ENCODE peak calls at places on chromosomes 16 and 17, in eight cellular contexts. V, G, O, K, C, N, D and W are unnamed samples.

GRCh38 chr16:22624759-22625533 is 114.3 kb downstream of the NPIPB5 start:
- DNase-seq in G (no peak), C (no peak), O (no peak), D (peak; percentile 6), N (no peak), K (no peak), V (no peak), W (no peak)

GRCh38 chr16:68041783-68042182 is 18.7 kb downstream of the DUS2 start:
- DNase-seq in V (no peak), K (no peak), O (no peak), G (no peak), D (no peak), N (no peak), C (no peak), W (no peak)

GRCh38 chr17:80029235-80029974 is 6.3 kb downstream of the TBC1D16 start:
- DNase-seq in O (peak; percentile 77), G (no peak), N (peak; percentile 74), V (peak; percentile 90), C (peak; percentile 95), D (peak; percentile 86), K (no peak), W (peak; percentile 95)

GRCh38 chr17:48997827-48998556 is 807 bp downstream of the IGF2BP1 start:
- DNase-seq in C (no peak), O (no peak), N (no peak), D (no peak), K (no peak), V (no peak), G (no peak), W (peak; percentile 48)

GRCh38 chr17:61411114-61411943 is 11.7 kb downstream of the TBX2 start:
- DNase-seq in N (peak; percentile 74), C (peak; percentile 54), V (peak; percentile 86), D (peak; percentile 76), G (no peak), K (no peak), O (peak; percentile 51), W (peak; percentile 60)

GRCh38 chr16:47477680-47478079 is 16.5 kb downstream of the PHKB start:
- DNase-seq in C (no peak), K (no peak), G (no peak), V (no peak), D (peak; percentile 71), N (peak; percentile 74), O (no peak), W (no peak)

GRCh38 chr17:80892900-80893603 is 98.6 kb upstream of the CHMP6 start:
- DNase-seq in N (peak; percentile 79), D (peak; percentile 75), C (no peak), K (no peak), O (no peak), V (no peak), G (no peak), W (no peak)

GRCh38 chr17:63078707-63079106 is 112.7 kb downstream of the TANC2 start:
- DNase-seq in O (no peak), N (no peak), D (no peak), C (no peak), V (no peak), K (no peak), G (no peak), W (no peak)

GRCh38 chr17:68892193-68892592 is 63.0 kb downstream of the ABCA8 start:
- DNase-seq in D (no peak), K (no peak), N (no peak), G (no peak), C (no peak), V (no peak), O (no peak), W (no peak)

GRCh38 chr17:14737984-14738651 is 437.2 kb downstream of the HS3ST3B1 start:
- DNase-seq in O (peak; percentile 36), N (peak; percentile 99), D (peak; percentile 98), C (peak; percentile 65), G (peak; percentile 13), K (no peak), V (peak; percentile 82), W (peak; percentile 84)

GRCh38 chr16:54286067-54286329 is 589 bp downstream of the IRX3 start:
- DNase-seq in D (no peak), C (no peak), V (no peak), N (no peak), O (no peak), K (no peak), G (no peak), W (no peak)

GRCh38 chr16:54285414-54286066 is 1.0 kb downstream of the IRX3 start:
- DNase-seq in K (no peak), V (no peak), O (peak; percentile 56), C (no peak), G (no peak), D (peak; percentile 75), N (no peak), W (no peak)

GRCh38 chr16:54287018-54287757 is 601 bp upstream of the IRX3 start:
- DNase-seq in V (no peak), N (no peak), O (no peak), K (no peak), G (no peak), D (no peak), C (no peak), W (no peak)

GRCh38 chr16:54287758-54288591 is 1.4 kb upstream of the IRX3 start:
- DNase-seq in K (no peak), V (no peak), D (peak; percentile 24), O (no peak), G (no peak), N (no peak), C (no peak), W (no peak)

DNA sequence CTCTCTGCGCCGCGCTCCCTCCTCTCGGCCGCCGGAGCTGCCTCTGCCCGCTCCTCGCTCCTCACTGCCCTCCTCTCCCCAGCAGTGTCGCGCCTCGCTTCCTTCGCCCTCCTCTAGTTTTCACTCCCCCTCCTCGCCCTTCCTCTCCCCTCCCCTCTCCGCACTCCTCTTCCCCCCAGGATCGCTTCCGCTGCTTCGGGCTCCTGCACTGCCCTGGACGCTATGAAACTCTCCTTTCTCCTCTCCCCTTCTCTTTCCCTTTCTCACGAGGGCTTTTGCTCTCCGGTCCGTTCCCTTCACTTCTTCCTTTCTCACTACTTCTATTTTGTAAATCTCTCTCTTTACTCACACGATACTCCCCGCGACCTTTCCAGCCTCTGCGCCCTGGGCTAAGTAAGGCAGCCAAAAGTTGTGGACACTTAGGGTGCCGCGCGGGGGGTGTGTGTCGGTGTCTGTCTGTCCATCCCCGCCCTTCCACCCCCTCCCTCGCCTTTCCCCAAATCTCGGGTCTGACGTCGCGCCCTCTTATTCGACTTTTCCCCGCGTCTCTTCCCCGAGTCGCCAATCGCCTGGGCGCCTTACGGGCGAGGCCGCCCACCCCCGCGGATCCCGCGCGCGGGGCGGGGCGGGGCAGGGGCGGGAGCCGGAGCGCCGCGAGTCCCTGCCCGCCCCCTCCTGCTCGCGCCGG is at the start of gene IRX3:
- DNase-seq in O (peak; percentile 88), C (peak; percentile 87), N (peak; percentile 4), G (no peak), K (no peak), D (peak; percentile 97), V (peak; percentile 93), W (peak; percentile 83)
- H3K4me3 ChIP-seq in O (peak within 1 kb of the TSS; percentile 75), C (peak within 1 kb of the TSS; percentile 91), N (peak within 1 kb of the TSS; percentile 71), G (peak within 1 kb of the TSS; percentile 75), K (no peak within 1 kb of the TSS), D (peak within 1 kb of the TSS; percentile 96), V (peak within 1 kb of the TSS; percentile 42), W (peak within 1 kb of the TSS; percentile 61)

GRCh38 chr16:54194008-54194731 is 92.4 kb downstream of the IRX3 start:
- DNase-seq in D (peak; percentile 76), C (peak; percentile 89), N (no peak), G (no peak), V (peak; percentile 85), K (no peak), O (peak; percentile 58), W (peak; percentile 74)

GRCh38 chr16:54191592-54191991 is 95.0 kb downstream of the IRX3 start:
- DNase-seq in G (no peak), K (no peak), C (no peak), D (no peak), O (no peak), V (no peak), N (no peak), W (no peak)

GRCh38 chr16:54191163-54191562 is 95.4 kb downstream of the IRX3 start:
- DNase-seq in V (no peak), K (no peak), G (no peak), O (no peak), N (no peak), C (no peak), D (no peak), W (no peak)

GRCh38 chr16:54193656-54194007 is 93.0 kb downstream of the IRX3 start:
- DNase-seq in K (no peak), V (peak; percentile 93), D (peak; percentile 88), G (no peak), N (peak; percentile 25), C (peak; percentile 76), O (peak; percentile 82), W (peak; percentile 80)

DNA sequence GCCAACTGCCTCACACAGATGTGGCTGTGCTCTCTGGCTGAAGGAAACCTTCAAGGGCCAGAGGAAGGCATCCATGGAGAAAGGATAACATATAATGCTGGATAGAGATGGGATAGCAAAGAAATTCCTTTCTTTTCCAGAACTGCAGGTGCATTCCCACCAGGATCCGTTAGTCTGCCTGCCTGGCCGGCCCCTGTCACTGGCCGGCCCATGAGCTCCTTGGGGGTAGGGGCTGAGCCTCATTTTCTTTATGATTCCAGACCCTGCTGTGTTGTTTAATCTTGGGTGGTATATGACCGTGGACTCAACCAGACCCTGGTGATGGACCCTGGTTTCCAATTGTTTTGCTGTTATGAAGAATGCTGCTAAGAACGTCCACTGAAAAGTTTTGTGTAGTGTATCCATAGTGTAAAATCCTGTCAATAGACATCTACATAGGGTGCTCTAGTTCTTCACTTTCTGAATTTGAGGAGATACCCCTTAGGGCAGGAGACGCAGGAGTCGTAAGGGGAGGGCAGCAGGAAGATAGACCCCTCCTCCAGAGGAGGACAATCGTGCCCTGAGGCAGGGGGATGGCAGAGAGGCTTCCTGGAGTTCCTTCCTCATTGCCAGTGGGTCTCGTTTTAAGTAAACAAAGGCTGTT is 93.5 kb downstream of the IRX3 start:
- DNase-seq in D (no peak), O (no peak), C (no peak), V (no peak), N (no peak), G (no peak), K (no peak), W (no peak)
- H3K27ac ChIP-seq in D (no peak overlapping the region), O (no peak overlapping the region), C (peak overlapping the region; percentile 86), V (no peak overlapping the region), N (no peak overlapping the region), G (peak overlapping the region; percentile 78), K (no peak overlapping the region), W (peak overlapping the region; percentile 64)

DNA sequence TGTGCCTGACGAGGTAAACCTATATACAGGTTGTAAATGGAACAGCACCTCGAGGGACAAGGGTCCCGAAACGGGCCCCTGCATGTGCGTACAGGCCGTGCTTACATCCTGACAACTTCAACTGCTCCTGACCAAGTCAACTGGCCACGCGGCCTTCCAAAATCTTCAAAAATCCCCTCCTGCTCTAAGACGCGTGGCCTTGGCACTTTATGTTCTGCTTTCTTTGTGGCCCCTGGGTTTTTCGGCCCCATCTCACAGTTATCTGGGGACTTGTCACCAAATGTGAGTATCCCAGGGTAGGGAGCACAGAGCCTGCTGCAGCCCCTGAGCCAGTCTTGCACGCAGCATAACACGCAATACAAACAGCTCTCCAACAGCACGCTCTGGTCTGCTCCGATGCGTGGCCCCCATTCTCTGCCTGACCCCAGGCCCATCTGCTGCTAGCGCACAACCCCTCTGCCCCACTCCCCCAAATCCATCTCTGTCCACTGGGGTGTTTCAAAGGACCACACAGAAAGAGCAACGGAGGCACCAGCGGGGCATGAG is 659 bp downstream of the RPH3AL start:
- DNase-seq in G (no peak), V (no peak), C (no peak), K (no peak), D (no peak), O (no peak), N (no peak), W (no peak)
- H3K4me3 ChIP-seq in G (peak overlapping the region; percentile 39), V (no peak overlapping the region), C (no peak overlapping the region), K (no peak overlapping the region), D (no peak overlapping the region), O (peak overlapping the region; percentile 35), N (no peak overlapping the region), W (peak overlapping the region; percentile 1)

GRCh38 chr17:21705021-21705601 is 12.8 kb downstream of the KCNJ18 start:
- DNase-seq in G (no peak), C (no peak), V (peak; percentile 73), N (no peak), D (no peak), K (no peak), O (no peak), W (no peak)
- H3K27ac ChIP-seq in G (no peak overlapping the region), C (no peak overlapping the region), V (no peak overlapping the region), N (no peak overlapping the region), D (no peak overlapping the region), K (no peak overlapping the region), O (no peak overlapping the region), W (no peak overlapping the region)